ENCODE peak calls at places on chromosomes 1 and 21, in seven cellular contexts. One of them, this sample, is unnamed.

GRCh38 chr21:23858878-23859277 is 1748.4 kb downstream of the MRPL39 start:
- DNase-seq in substantia nigra: no peak
- DNase-seq in EL: no peak
- DNase-seq in tibial artery: no peak
- DNase-seq in GM13976: no peak
- DNase-seq in neural progenitor cell: no peak
- DNase-seq in breast epithelium: no peak
- DNase-seq in this sample: no peak

GRCh38 chr1:153633161-153633746 is 612 bp upstream of the CHTOP start:
- DNase-seq in substantia nigra: no peak
- DNase-seq in GM13976: peak
- DNase-seq in breast epithelium: no peak
- DNase-seq in EL: no peak
- DNase-seq in neural progenitor cell: no peak
- DNase-seq in tibial artery: no peak
- DNase-seq in this sample: no peak

GRCh38 chr1:185439727-185440415 is 122.8 kb upstream of the IVNS1ABP start:
- DNase-seq in breast epithelium: no peak
- DNase-seq in GM13976: peak
- DNase-seq in substantia nigra: no peak
- DNase-seq in tibial artery: no peak
- DNase-seq in EL: peak
- DNase-seq in neural progenitor cell: no peak
- DNase-seq in this sample: no peak

GRCh38 chr21:31961704-31962103 is 88.9 kb downstream of the HUNK start:
- DNase-seq in neural progenitor cell: no peak
- DNase-seq in tibial artery: no peak
- DNase-seq in breast epithelium: no peak
- DNase-seq in EL: no peak
- DNase-seq in GM13976: no peak
- DNase-seq in substantia nigra: no peak
- DNase-seq in this sample: no peak

GRCh38 chr1:241411776-241412338 is 54.9 kb upstream of the RGS7 start:
- DNase-seq in neural progenitor cell: no peak
- DNase-seq in GM13976: no peak
- DNase-seq in breast epithelium: no peak
- DNase-seq in tibial artery: no peak
- DNase-seq in EL: peak
- DNase-seq in substantia nigra: no peak
- DNase-seq in this sample: no peak

GRCh38 chr1:150320667-150320978 is 710 bp upstream of the PRPF3 start:
- DNase-seq in neural progenitor cell: no peak
- DNase-seq in tibial artery: no peak
- DNase-seq in substantia nigra: no peak
- DNase-seq in GM13976: no peak
- DNase-seq in breast epithelium: no peak
- DNase-seq in EL: no peak
- DNase-seq in this sample: no peak

GRCh38 chr1:25178917-25179571 is 53.3 kb downstream of the SYF2 start:
- DNase-seq in breast epithelium: no peak
- DNase-seq in tibial artery: no peak
- DNase-seq in EL: no peak
- DNase-seq in GM13976: no peak
- DNase-seq in substantia nigra: no peak
- DNase-seq in neural progenitor cell: no peak
- DNase-seq in this sample: no peak

GRCh38 chr1:23594927-23595353 is 35.6 kb upstream of the ID3 start:
- DNase-seq in tibial artery: no peak
- DNase-seq in neural progenitor cell: no peak
- DNase-seq in EL: no peak
- DNase-seq in substantia nigra: no peak
- DNase-seq in GM13976: no peak
- DNase-seq in breast epithelium: no peak
- DNase-seq in this sample: no peak

GRCh38 chr1:180143359-180143758 is 11.3 kb upstream of the QSOX1 start:
- DNase-seq in neural progenitor cell: no peak
- DNase-seq in EL: no peak
- DNase-seq in breast epithelium: no peak
- DNase-seq in GM13976: no peak
- DNase-seq in tibial artery: no peak
- DNase-seq in substantia nigra: no peak
- DNase-seq in this sample: no peak

GRCh38 chr21:44012474-44013379 is 618 bp downstream of the TRAPPC10 start:
- DNase-seq in substantia nigra: peak
- DNase-seq in EL: peak
- DNase-seq in GM13976: peak
- DNase-seq in neural progenitor cell: peak
- DNase-seq in breast epithelium: peak
- DNase-seq in tibial artery: peak
- DNase-seq in this sample: peak

GRCh38 chr21:35932232-35932911 is 128.0 kb downstream of the SETD4 start:
- DNase-seq in breast epithelium: peak
- DNase-seq in substantia nigra: no peak
- DNase-seq in tibial artery: peak
- DNase-seq in EL: peak
- DNase-seq in GM13976: peak
- DNase-seq in neural progenitor cell: no peak
- DNase-seq in this sample: no peak

GRCh38 chr1:235783148-235783776 is 83.4 kb downstream of the LYST start:
- DNase-seq in EL: peak
- DNase-seq in neural progenitor cell: peak
- DNase-seq in substantia nigra: no peak
- DNase-seq in breast epithelium: no peak
- DNase-seq in tibial artery: no peak
- DNase-seq in GM13976: peak
- DNase-seq in this sample: no peak

GRCh38 chr1:26887125-26887524 is 3.0 kb downstream of the GPN2 start:
- DNase-seq in GM13976: no peak
- DNase-seq in substantia nigra: no peak
- DNase-seq in breast epithelium: no peak
- DNase-seq in EL: peak
- DNase-seq in tibial artery: no peak
- DNase-seq in neural progenitor cell: peak
- DNase-seq in this sample: no peak

GRCh38 chr1:63877816-63878215 is 104.0 kb downstream of the ROR1 start:
- DNase-seq in neural progenitor cell: no peak
- DNase-seq in breast epithelium: peak
- DNase-seq in GM13976: no peak
- DNase-seq in tibial artery: no peak
- DNase-seq in EL: peak
- DNase-seq in substantia nigra: no peak
- DNase-seq in this sample: peak

GRCh38 chr1:68955424-68955823 is 458.5 kb upstream of the DEPDC1 start:
- DNase-seq in EL: no peak
- DNase-seq in GM13976: no peak
- DNase-seq in tibial artery: no peak
- DNase-seq in substantia nigra: no peak
- DNase-seq in breast epithelium: no peak
- DNase-seq in neural progenitor cell: no peak
- DNase-seq in this sample: no peak

GRCh38 chr1:93908394-93909145 is 660 bp downstream of the GCLM start:
- DNase-seq in substantia nigra: no peak
- DNase-seq in tibial artery: peak
- DNase-seq in GM13976: peak
- DNase-seq in breast epithelium: peak
- DNase-seq in neural progenitor cell: peak
- DNase-seq in EL: peak
- DNase-seq in this sample: peak

GRCh38 chr1:55547441-55547840 is 332.3 kb upstream of the USP24 start:
- DNase-seq in tibial artery: no peak
- DNase-seq in breast epithelium: no peak
- DNase-seq in GM13976: no peak
- DNase-seq in substantia nigra: no peak
- DNase-seq in EL: no peak
- DNase-seq in neural progenitor cell: no peak
- DNase-seq in this sample: no peak

GRCh38 chr1:8077120-8077573 is 51.0 kb upstream of the ERRFI1 start:
- DNase-seq in substantia nigra: no peak
- DNase-seq in EL: peak
- DNase-seq in neural progenitor cell: peak
- DNase-seq in GM13976: no peak
- DNase-seq in breast epithelium: peak
- DNase-seq in tibial artery: peak
- DNase-seq in this sample: peak

GRCh38 chr21:44420416-44421205 is 34.7 kb upstream of the LRRC3 start:
- DNase-seq in EL: no peak
- DNase-seq in tibial artery: peak
- DNase-seq in substantia nigra: no peak
- DNase-seq in breast epithelium: no peak
- DNase-seq in neural progenitor cell: no peak
- DNase-seq in GM13976: no peak
- DNase-seq in this sample: peak

GRCh38 chr1:35448344-35448801 is 108.8 kb downstream of the KIAA0319L start:
- DNase-seq in GM13976: no peak
- DNase-seq in substantia nigra: no peak
- DNase-seq in neural progenitor cell: no peak
- DNase-seq in breast epithelium: no peak
- DNase-seq in tibial artery: no peak
- DNase-seq in EL: peak
- DNase-seq in this sample: peak

GRCh38 chr1:164477336-164477735 is 81.6 kb upstream of the PBX1 start:
- DNase-seq in tibial artery: no peak
- DNase-seq in substantia nigra: no peak
- DNase-seq in GM13976: no peak
- DNase-seq in breast epithelium: no peak
- DNase-seq in neural progenitor cell: no peak
- DNase-seq in EL: no peak
- DNase-seq in this sample: no peak